ENCODE peak calls at places on chromosomes 16 and 17, in seven cellular contexts. H is T-helper 22 cell; Q is AML-193; E is smooth muscle cell of the brain vasculature; T is fibroblast of pulmonary artery; K is C1 segment of cervical spinal cord; X is stimulated activated CD8-positive, alpha-beta memory T cell treated with anti-CD3 and anti-CD28 coated beads, Interleukin-4, amount 100 ng/mL, for 24 hours. Z is an unnamed sample.

GRCh38 chr16:7038475-7038874 is 294.2 kb upstream of the RBFOX1 start:
- DNase-seq in Q (no peak), K (no peak), T (no peak), X (no peak), H (no peak), E (no peak), Z (no peak)

GRCh38 chr17:29014716-29015115 is 8.9 kb upstream of the SEZ6 start:
- DNase-seq in Q (no peak), H (no peak), E (no peak), K (no peak), X (no peak), T (no peak), Z (no peak)

GRCh38 chr16:58741166-58741565 is 7.0 kb upstream of the GOT2 start:
- DNase-seq in Q (no peak), X (no peak), E (no peak), T (no peak), K (no peak), H (no peak), Z (no peak)

GRCh38 chr16:67101301-67101675 is 8.5 kb upstream of the PHAF1 start:
- DNase-seq in T (no peak), H (no peak), Q (no peak), E (no peak), K (no peak), X (no peak), Z (no peak)

GRCh38 chr16:86601356-86601755 is 23.0 kb downstream of the FOXL1 start:
- DNase-seq in X (no peak), Q (no peak), T (no peak), E (no peak), H (no peak), K (no peak), Z (no peak)

GRCh38 chr17:76426853-76427252 is 26.1 kb downstream of the UBE2O start:
- DNase-seq in T (no peak), H (no peak), E (no peak), X (no peak), K (no peak), Q (no peak), Z (no peak)

GRCh38 chr17:9568957-9569588 is 6.5 kb downstream of the STX8 start:
- DNase-seq in Q (no peak), E (no peak), K (no peak), T (no peak), X (no peak), H (no peak), Z (no peak)

GRCh38 chr17:79114455-79115301 is 40.1 kb downstream of the ENGASE start:
- DNase-seq in Q (no peak), T (no peak), X (no peak), E (no peak), H (no peak), K (no peak), Z (no peak)

GRCh38 chr16:17302620-17303019 is 168.1 kb downstream of the XYLT1 start:
- DNase-seq in E (no peak), H (no peak), X (no peak), K (no peak), Q (peak; percentile 46), T (no peak), Z (no peak)

GRCh38 chr17:3885271-3885670 is 7.6 kb downstream of the CAMKK1 start:
- DNase-seq in T (no peak), K (no peak), X (no peak), H (no peak), Q (no peak), E (no peak), Z (no peak)

Z was measured in GM19239.